ENCODE peak calls at places on chromosomes 7 and 10, in four cellular contexts. H is kidney epithelial cell, R is NAMALWA, Z is astrocyte of the cerebellum. X is an unnamed sample.

GRCh38 chr10:127974911-127975310 is 68.0 kb downstream of the PTPRE start:
- DNase-seq in Z (no peak), R (no peak), H (no peak), X (no peak)

GRCh38 chr10:6195376-6195775 is 7.4 kb upstream of the PFKFB3 start:
- DNase-seq in Z (peak; percentile 41), R (no peak), H (no peak), X (no peak)

GRCh38 chr10:121942749-121943148 is 14.9 kb upstream of the ATE1 start:
- DNase-seq in H (peak; percentile 35), Z (peak; percentile 89), R (no peak), X (peak; percentile 46)

GRCh38 chr10:47357131-47357582 is 9.0 kb downstream of the RBP3 start:
- DNase-seq in R (no peak), H (no peak), Z (no peak), X (no peak)

GRCh38 chr10:43208147-43209063 is 58.5 kb downstream of the RASGEF1A start:
- DNase-seq in H (no peak), R (peak; percentile 29), Z (no peak), X (no peak)

GRCh38 chr7:79096361-79096805 is 357.1 kb downstream of the MAGI2 start:
- DNase-seq in R (no peak), Z (no peak), H (peak; percentile 18), X (no peak)

GRCh38 chr7:121544726-121545125 is 148.6 kb upstream of the FAM3C start:
- DNase-seq in Z (peak; percentile 95), R (no peak), H (peak; percentile 98), X (peak; percentile 86)

GRCh38 chr10:93199221-93199681 is 125.6 kb downstream of the CYP26A1 start:
- DNase-seq in H (peak; percentile 55), R (peak; percentile 43), Z (peak; percentile 57), X (peak; percentile 53)

GRCh38 chr10:122490786-122491680 is 29.7 kb downstream of the HTRA1 start:
- DNase-seq in R (no peak), Z (no peak), H (no peak), X (peak; percentile 68)

GRCh38 chr7:117393781-117394180 is 33.5 kb downstream of the ASZ1 start:
- DNase-seq in R (no peak), Z (no peak), H (no peak), X (no peak)

GRCh38 chr10:129924375-129925085 is 39.5 kb downstream of the EBF3 start:
- DNase-seq in Z (no peak), R (no peak), H (no peak), X (no peak)

GRCh38 chr10:132536241-132536963 is 1.2 kb upstream of the INPP5A start:
- DNase-seq in R (peak; percentile 26), Z (no peak), H (no peak), X (peak; percentile 40)

GRCh38 chr7:22726849-22727792 is at the start of gene IL6:
- DNase-seq in H (peak; percentile 86), R (peak; percentile 46), Z (peak; percentile 91), X (peak; percentile 96)

GRCh38 chr7:134174797-134175261 is 47.7 kb downstream of the LRGUK start:
- DNase-seq in H (peak; percentile 92), R (peak; percentile 20), Z (peak; percentile 40), X (peak; percentile 87)

GRCh38 chr10:66980276-66980675 is 54.4 kb downstream of the LRRTM3 start:
- DNase-seq in H (no peak), Z (no peak), R (no peak), X (no peak)

GRCh38 chr10:8586504-8586903 is 532.0 kb downstream of the GATA3 start:
- DNase-seq in Z (no peak), H (no peak), R (no peak), X (no peak)

GRCh38 chr7:28808786-28809533 is 149.2 kb downstream of the TRIL start:
- DNase-seq in R (no peak), H (no peak), Z (no peak), X (no peak)

GRCh38 chr7:158362912-158363905 is 224.4 kb downstream of the PTPRN2 start:
- DNase-seq in H (no peak), R (no peak), Z (no peak), X (no peak)

GRCh38 chr7:94274828-94275227 is 119.9 kb upstream of the COL1A2 start:
- DNase-seq in H (no peak), Z (no peak), R (no peak), X (no peak)

GRCh38 chr7:1593091-1593866 is 23.4 kb upstream of the PSMG3 start:
- DNase-seq in R (peak; percentile 65), H (no peak), Z (no peak), X (no peak)

GRCh38 chr7:132837529-132837928 is 244.4 kb downstream of the CHCHD3 start:
- DNase-seq in H (no peak), R (no peak), Z (no peak), X (peak; percentile 34)

GRCh38 chr7:63117-63480 is 129.3 kb upstream of the FAM20C start:
- DNase-seq in Z (no peak), R (no peak), H (no peak), X (no peak)

GRCh38 chr10:84925495-84925894 is 597.1 kb downstream of the CCSER2 start:
- DNase-seq in R (no peak), H (no peak), Z (no peak), X (no peak)

GRCh38 chr10:62732841-62733653 is 71.5 kb upstream of the ADO start:
- DNase-seq in H (peak; percentile 84), Z (peak; percentile 11), R (peak; percentile 17), X (peak; percentile 30)

GRCh38 chr10:43594944-43595589 is 11.2 kb upstream of the ZNF485 start:
- DNase-seq in Z (no peak), H (no peak), R (peak; percentile 40), X (peak; percentile 62)

GRCh38 chr10:90968448-90969086 is 47.7 kb upstream of the ANKRD1 start:
- DNase-seq in Z (peak; percentile 63), H (peak; percentile 87), R (no peak), X (peak; percentile 68)